ENCODE peak calls at places on chromosome 21, in eight cellular contexts. One of them, this sample, is unnamed.

GRCh38 chr21:45460611-45461368 is 55.8 kb downstream of the COL18A1 start:
- DNase-seq in pons: no peak
- DNase-seq in prostate gland: no peak
- DNase-seq in C1 segment of cervical spinal cord: no peak
- DNase-seq in left ventricle myocardium inferior: no peak
- DNase-seq in stomach: no peak
- DNase-seq in activated CD8-positive, alpha-beta memory T cell treated with anti-CD3 and anti-CD28 coated beads, Interleukin-2, amount 50 U/mL, for 48 hours: no peak
- DNase-seq in CD4-positive, CD25-positive, alpha-beta regulatory T cell: no peak
- DNase-seq in this sample: peak

GRCh38 chr21:40049959-40050290 is 182.7 kb downstream of the PCP4 start:
- DNase-seq in activated CD8-positive, alpha-beta memory T cell treated with anti-CD3 and anti-CD28 coated beads, Interleukin-2, amount 50 U/mL, for 48 hours: no peak
- DNase-seq in CD4-positive, CD25-positive, alpha-beta regulatory T cell: no peak
- DNase-seq in left ventricle myocardium inferior: no peak
- DNase-seq in C1 segment of cervical spinal cord: no peak
- DNase-seq in prostate gland: no peak
- DNase-seq in stomach: no peak
- DNase-seq in pons: no peak
- DNase-seq in this sample: no peak

GRCh38 chr21:43354016-43354420 is 72.9 kb downstream of the SIK1 start:
- DNase-seq in CD4-positive, CD25-positive, alpha-beta regulatory T cell: no peak
- DNase-seq in pons: no peak
- DNase-seq in stomach: no peak
- DNase-seq in prostate gland: no peak
- DNase-seq in activated CD8-positive, alpha-beta memory T cell treated with anti-CD3 and anti-CD28 coated beads, Interleukin-2, amount 50 U/mL, for 48 hours: no peak
- DNase-seq in left ventricle myocardium inferior: no peak
- DNase-seq in C1 segment of cervical spinal cord: no peak
- DNase-seq in this sample: no peak

GRCh38 chr21:42421018-42421793 is 17.5 kb downstream of the UBASH3A start:
- DNase-seq in activated CD8-positive, alpha-beta memory T cell treated with anti-CD3 and anti-CD28 coated beads, Interleukin-2, amount 50 U/mL, for 48 hours: peak
- DNase-seq in left ventricle myocardium inferior: no peak
- DNase-seq in pons: no peak
- DNase-seq in CD4-positive, CD25-positive, alpha-beta regulatory T cell: no peak
- DNase-seq in C1 segment of cervical spinal cord: no peak
- DNase-seq in prostate gland: no peak
- DNase-seq in stomach: no peak
- DNase-seq in this sample: no peak

GRCh38 chr21:26966978-26967913 is at the start of gene ADAMTS5:
- DNase-seq in prostate gland: peak
- DNase-seq in stomach: peak
- DNase-seq in activated CD8-positive, alpha-beta memory T cell treated with anti-CD3 and anti-CD28 coated beads, Interleukin-2, amount 50 U/mL, for 48 hours: no peak
- DNase-seq in left ventricle myocardium inferior: peak
- DNase-seq in CD4-positive, CD25-positive, alpha-beta regulatory T cell: no peak
- DNase-seq in C1 segment of cervical spinal cord: peak
- DNase-seq in pons: no peak
- DNase-seq in this sample: no peak

GRCh38 chr21:38679531-38679930 is 126.2 kb upstream of the ETS2 start:
- DNase-seq in activated CD8-positive, alpha-beta memory T cell treated with anti-CD3 and anti-CD28 coated beads, Interleukin-2, amount 50 U/mL, for 48 hours: no peak
- DNase-seq in C1 segment of cervical spinal cord: no peak
- DNase-seq in prostate gland: no peak
- DNase-seq in pons: no peak
- DNase-seq in stomach: no peak
- DNase-seq in CD4-positive, CD25-positive, alpha-beta regulatory T cell: no peak
- DNase-seq in left ventricle myocardium inferior: no peak
- DNase-seq in this sample: peak

GRCh38 chr21:16287060-16287459 is 557.3 kb downstream of the USP25 start:
- DNase-seq in activated CD8-positive, alpha-beta memory T cell treated with anti-CD3 and anti-CD28 coated beads, Interleukin-2, amount 50 U/mL, for 48 hours: no peak
- DNase-seq in stomach: no peak
- DNase-seq in prostate gland: no peak
- DNase-seq in pons: no peak
- DNase-seq in C1 segment of cervical spinal cord: no peak
- DNase-seq in CD4-positive, CD25-positive, alpha-beta regulatory T cell: no peak
- DNase-seq in left ventricle myocardium inferior: no peak
- DNase-seq in this sample: no peak

GRCh38 chr21:42558846-42559245 is 45.2 kb downstream of the SLC37A1 start:
- DNase-seq in CD4-positive, CD25-positive, alpha-beta regulatory T cell: no peak
- DNase-seq in C1 segment of cervical spinal cord: no peak
- DNase-seq in activated CD8-positive, alpha-beta memory T cell treated with anti-CD3 and anti-CD28 coated beads, Interleukin-2, amount 50 U/mL, for 48 hours: no peak
- DNase-seq in prostate gland: no peak
- DNase-seq in pons: no peak
- DNase-seq in left ventricle myocardium inferior: no peak
- DNase-seq in stomach: no peak
- DNase-seq in this sample: no peak

GRCh38 chr21:44957901-44958451 is 18.1 kb downstream of the SLX9 start:
- DNase-seq in prostate gland: no peak
- DNase-seq in stomach: no peak
- DNase-seq in pons: no peak
- DNase-seq in C1 segment of cervical spinal cord: no peak
- DNase-seq in left ventricle myocardium inferior: peak
- DNase-seq in activated CD8-positive, alpha-beta memory T cell treated with anti-CD3 and anti-CD28 coated beads, Interleukin-2, amount 50 U/mL, for 48 hours: no peak
- DNase-seq in CD4-positive, CD25-positive, alpha-beta regulatory T cell: no peak
- DNase-seq in this sample: no peak

GRCh38 chr21:39971961-39972360 is 104.7 kb downstream of the PCP4 start:
- DNase-seq in CD4-positive, CD25-positive, alpha-beta regulatory T cell: no peak
- DNase-seq in pons: no peak
- DNase-seq in prostate gland: no peak
- DNase-seq in C1 segment of cervical spinal cord: no peak
- DNase-seq in left ventricle myocardium inferior: no peak
- DNase-seq in stomach: no peak
- DNase-seq in activated CD8-positive, alpha-beta memory T cell treated with anti-CD3 and anti-CD28 coated beads, Interleukin-2, amount 50 U/mL, for 48 hours: no peak
- DNase-seq in this sample: no peak

GRCh38 chr21:46060596-46061061 is 37.3 kb upstream of the COL6A2 start:
- DNase-seq in stomach: peak
- DNase-seq in pons: peak
- DNase-seq in left ventricle myocardium inferior: peak
- DNase-seq in prostate gland: no peak
- DNase-seq in CD4-positive, CD25-positive, alpha-beta regulatory T cell: no peak
- DNase-seq in activated CD8-positive, alpha-beta memory T cell treated with anti-CD3 and anti-CD28 coated beads, Interleukin-2, amount 50 U/mL, for 48 hours: peak
- DNase-seq in C1 segment of cervical spinal cord: no peak
- DNase-seq in this sample: peak

GRCh38 chr21:30227128-30227527 is 11.2 kb upstream of the CLDN8 start:
- DNase-seq in activated CD8-positive, alpha-beta memory T cell treated with anti-CD3 and anti-CD28 coated beads, Interleukin-2, amount 50 U/mL, for 48 hours: no peak
- DNase-seq in C1 segment of cervical spinal cord: no peak
- DNase-seq in CD4-positive, CD25-positive, alpha-beta regulatory T cell: no peak
- DNase-seq in left ventricle myocardium inferior: no peak
- DNase-seq in pons: no peak
- DNase-seq in prostate gland: peak
- DNase-seq in stomach: no peak
- DNase-seq in this sample: no peak

GRCh38 chr21:33078907-33079582 is 9.1 kb downstream of the OLIG1 start:
- DNase-seq in activated CD8-positive, alpha-beta memory T cell treated with anti-CD3 and anti-CD28 coated beads, Interleukin-2, amount 50 U/mL, for 48 hours: peak
- DNase-seq in CD4-positive, CD25-positive, alpha-beta regulatory T cell: no peak
- DNase-seq in stomach: no peak
- DNase-seq in C1 segment of cervical spinal cord: peak
- DNase-seq in pons: peak
- DNase-seq in prostate gland: peak
- DNase-seq in left ventricle myocardium inferior: no peak
- DNase-seq in this sample: peak

GRCh38 chr21:28579986-28580550 is 412.6 kb downstream of the LTN1 start:
- DNase-seq in pons: no peak
- DNase-seq in stomach: no peak
- DNase-seq in prostate gland: no peak
- DNase-seq in CD4-positive, CD25-positive, alpha-beta regulatory T cell: no peak
- DNase-seq in left ventricle myocardium inferior: no peak
- DNase-seq in activated CD8-positive, alpha-beta memory T cell treated with anti-CD3 and anti-CD28 coated beads, Interleukin-2, amount 50 U/mL, for 48 hours: no peak
- DNase-seq in C1 segment of cervical spinal cord: no peak
- DNase-seq in this sample: no peak

GRCh38 chr21:34187935-34188334 is 114.6 kb downstream of the MRPS6 start:
- DNase-seq in CD4-positive, CD25-positive, alpha-beta regulatory T cell: no peak
- DNase-seq in stomach: no peak
- DNase-seq in left ventricle myocardium inferior: peak
- DNase-seq in pons: no peak
- DNase-seq in activated CD8-positive, alpha-beta memory T cell treated with anti-CD3 and anti-CD28 coated beads, Interleukin-2, amount 50 U/mL, for 48 hours: no peak
- DNase-seq in C1 segment of cervical spinal cord: no peak
- DNase-seq in prostate gland: no peak
- DNase-seq in this sample: no peak

GRCh38 chr21:41616063-41616591 is 108.2 kb upstream of the TMPRSS2 start:
- DNase-seq in pons: no peak
- DNase-seq in CD4-positive, CD25-positive, alpha-beta regulatory T cell: no peak
- DNase-seq in stomach: no peak
- DNase-seq in C1 segment of cervical spinal cord: no peak
- DNase-seq in activated CD8-positive, alpha-beta memory T cell treated with anti-CD3 and anti-CD28 coated beads, Interleukin-2, amount 50 U/mL, for 48 hours: no peak
- DNase-seq in prostate gland: no peak
- DNase-seq in left ventricle myocardium inferior: no peak
- DNase-seq in this sample: peak

GRCh38 chr21:42202321-42202720 is 16.6 kb upstream of the ABCG1 start:
- DNase-seq in pons: no peak
- DNase-seq in CD4-positive, CD25-positive, alpha-beta regulatory T cell: no peak
- DNase-seq in stomach: no peak
- DNase-seq in prostate gland: no peak
- DNase-seq in C1 segment of cervical spinal cord: no peak
- DNase-seq in left ventricle myocardium inferior: no peak
- DNase-seq in activated CD8-positive, alpha-beta memory T cell treated with anti-CD3 and anti-CD28 coated beads, Interleukin-2, amount 50 U/mL, for 48 hours: no peak
- DNase-seq in this sample: no peak

GRCh38 chr21:42451941-42452340 is 44.1 kb downstream of the RSPH1 start:
- DNase-seq in pons: no peak
- DNase-seq in CD4-positive, CD25-positive, alpha-beta regulatory T cell: no peak
- DNase-seq in left ventricle myocardium inferior: no peak
- DNase-seq in prostate gland: no peak
- DNase-seq in activated CD8-positive, alpha-beta memory T cell treated with anti-CD3 and anti-CD28 coated beads, Interleukin-2, amount 50 U/mL, for 48 hours: no peak
- DNase-seq in C1 segment of cervical spinal cord: no peak
- DNase-seq in stomach: no peak
- DNase-seq in this sample: no peak

This sample was measured in HFF-Myc.